ENCODE peak calls at places on chromosomes 5 and 9, in ten cellular contexts. Y is renal cortical epithelial cell; R is K562; S is mucosa of descending colon; N is AG09319; W is mesenchymal stem cell; K is HEK293T; L is keratinocyte; P is activated CD4-positive, alpha-beta T cell treated with anti-CD3 and anti-CD28 coated beads for 1 hour; H is GM20000. I is an unnamed sample.

GRCh38 chr9:116859763-116860162 is 172.7 kb downstream of the TRIM32 start:
- DNase-seq in Y (peak), R (no peak), S (no peak), N (no peak), W (no peak), K (no peak), L (no peak), P (no peak), H (no peak), I (no peak)

GRCh38 chr5:92337772-92338234 is 954.7 kb upstream of the ARRDC3 start:
- DNase-seq in Y (peak), R (no peak), S (no peak), N (peak), W (peak), K (no peak), L (no peak), P (no peak), H (no peak), I (no peak)

GRCh38 chr9:113529336-113530009 is 65.9 kb downstream of the RGS3 start:
- DNase-seq in Y (no peak), R (no peak), S (no peak), N (no peak), W (no peak), K (no peak), L (no peak), P (no peak), H (no peak), I (no peak)

GRCh38 chr5:97011567-97011966 is 75.7 kb downstream of the LNPEP start:
- DNase-seq in Y (no peak), R (no peak), S (no peak), N (no peak), W (no peak), K (no peak), L (no peak), P (no peak), H (no peak), I (no peak)

GRCh38 chr9:79060726-79061125 is 511.0 kb upstream of the TLE4 start:
- DNase-seq in Y (no peak), R (no peak), S (no peak), N (no peak), W (no peak), K (no peak), L (no peak), P (no peak), H (no peak), I (no peak)

GRCh38 chr5:10564838-10565784 is 1.2 kb downstream of the ANKRD33B start:
- DNase-seq in Y (no peak), R (no peak), S (peak), N (no peak), W (peak), K (no peak), L (no peak), P (no peak), H (no peak), I (peak)

GRCh38 chr5:144549580-144549979 is 378.9 kb downstream of the KCTD16 start:
- DNase-seq in Y (peak), R (no peak), S (no peak), N (peak), W (peak), K (no peak), L (no peak), P (no peak), H (no peak), I (no peak)

GRCh38 chr9:70954126-70954525 is 167.3 kb downstream of the TRPM3 start:
- DNase-seq in Y (peak), R (no peak), S (no peak), N (peak), W (peak), K (no peak), L (peak), P (no peak), H (no peak), I (peak)

GRCh38 chr5:172528440-172528839 is 74.1 kb upstream of the SH3PXD2B start:
- DNase-seq in Y (no peak), R (peak), S (no peak), N (no peak), W (no peak), K (no peak), L (no peak), P (no peak), H (no peak), I (no peak)

I was measured in GM23338.